ENCODE peak calls at places on chromosomes 16 and 17, in eight cellular contexts. F, S, G, Q, R, E, W and A are unnamed samples.

GRCh38 chr16:55328611-55329569 is 4.9 kb downstream of the IRX6 start:
- DNase-seq in G (no peak), S (no peak), W (no peak), R (no peak), E (no peak), Q (no peak), F (no peak), A (no peak)

GRCh38 chr17:79176792-79177601 is 102.4 kb downstream of the ENGASE start:
- DNase-seq in S (no peak), E (no peak), G (no peak), Q (no peak), R (no peak), W (no peak), F (no peak), A (no peak)

GRCh38 chr16:67181346-67181745 is 2.4 kb downstream of the MATCAP1 start:
- DNase-seq in E (no peak), R (no peak), W (peak; percentile 69), Q (no peak), S (no peak), G (peak; percentile 95), F (no peak), A (no peak)

GRCh38 chr17:77770331-77771105 is 188.0 kb upstream of the TNRC6C start:
- DNase-seq in G (no peak), Q (no peak), R (no peak), E (no peak), F (no peak), W (peak; percentile 80), S (no peak), A (no peak)

GRCh38 chr16:35744084-35744483 is 2284.7 kb downstream of the TP53TG3F start:
- DNase-seq in F (no peak), R (no peak), Q (no peak), W (no peak), S (no peak), E (no peak), G (no peak), A (no peak)

GRCh38 chr16:65684230-65684629 is 562.4 kb upstream of the CDH11 start:
- DNase-seq in F (no peak), G (no peak), Q (no peak), W (no peak), R (no peak), S (no peak), E (no peak), A (no peak)

GRCh38 chr17:75061618-75062017 is 14.6 kb downstream of the KCTD2 start:
- DNase-seq in G (no peak), F (no peak), W (no peak), Q (no peak), E (no peak), R (no peak), S (no peak), A (no peak)

GRCh38 chr16:19687279-19687678 is 30.7 kb downstream of the KNOP1 start:
- DNase-seq in S (no peak), E (no peak), Q (no peak), F (no peak), R (no peak), G (no peak), W (no peak), A (no peak)

GRCh38 chr17:50853015-50853615 is 13.0 kb downstream of the TOB1 start:
- DNase-seq in E (no peak), Q (no peak), F (no peak), S (no peak), G (no peak), W (no peak), R (no peak), A (no peak)

GRCh38 chr16:10180771-10181163 is 1.5 kb downstream of the GRIN2A start:
- DNase-seq in G (no peak), R (no peak), Q (peak; percentile 20), E (no peak), S (no peak), W (no peak), F (no peak), A (no peak)

GRCh38 chr17:45732926-45733505 is 51.1 kb upstream of the CRHR1 start:
- DNase-seq in S (no peak), F (no peak), W (no peak), Q (no peak), E (no peak), R (no peak), G (no peak), A (no peak)

GRCh38 chr16:69114346-69114975 is 9.0 kb downstream of the HAS3 start:
- DNase-seq in Q (no peak), F (no peak), G (no peak), S (no peak), W (no peak), R (no peak), E (no peak), A (no peak)

GRCh38 chr17:72826602-72827001 is 265.9 kb downstream of the SLC39A11 start:
- DNase-seq in W (peak; percentile 18), S (no peak), F (no peak), E (peak; percentile 32), R (no peak), Q (no peak), G (peak; percentile 4), A (peak; percentile 50)

DNA sequence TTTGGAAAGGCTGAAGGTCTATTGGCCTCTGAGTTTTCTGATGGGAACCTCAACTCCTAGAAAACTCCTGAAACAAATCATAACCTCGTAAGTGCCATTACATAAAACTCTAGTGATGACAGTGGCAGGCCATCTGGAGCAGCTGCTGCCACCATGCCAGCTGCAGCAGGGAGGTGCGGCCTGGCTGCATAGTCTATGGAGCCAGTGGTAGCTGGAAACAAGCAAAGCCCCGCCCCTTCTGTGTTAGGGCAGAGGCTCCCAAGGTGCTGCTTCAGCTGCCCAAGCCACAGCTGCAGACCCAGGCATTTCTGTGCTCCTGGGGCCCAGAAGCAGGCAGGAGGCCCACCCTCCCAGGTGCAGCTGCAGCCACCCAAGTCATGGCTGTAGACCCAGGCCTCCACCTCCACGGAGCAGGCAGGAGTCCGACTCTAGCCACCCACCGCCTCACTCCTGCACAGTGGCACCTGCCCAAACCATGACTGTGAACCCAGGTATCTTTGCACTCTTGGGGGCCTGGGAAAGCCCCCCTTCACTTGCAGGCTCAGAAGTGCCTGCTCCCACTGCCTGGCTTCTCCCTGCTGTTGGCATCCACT is 254.0 kb upstream of the KCNJ16 start:
- DNase-seq in S (no peak), Q (no peak), G (no peak), W (no peak), R (no peak), E (no peak), F (no peak), A (no peak)
- H3K27ac ChIP-seq in S (no peak overlapping the region), Q (no peak overlapping the region), G (no peak overlapping the region), W (no peak overlapping the region), R (no peak overlapping the region), E (no peak overlapping the region), F (no peak overlapping the region), A (no peak overlapping the region)

GRCh38 chr17:42394838-42395237 is 6.6 kb upstream of the STAT3 start:
- DNase-seq in F (no peak), S (no peak), G (no peak), E (no peak), W (no peak), R (no peak), Q (no peak), A (no peak)
- H3K27ac ChIP-seq in F (no peak overlapping the region), S (no peak overlapping the region), G (no peak overlapping the region), E (no peak overlapping the region), W (no peak overlapping the region), R (no peak overlapping the region), Q (no peak overlapping the region), A (no peak overlapping the region)

GRCh38 chr16:70725024-70725911 is 39.4 kb upstream of the MTSS2 start:
- DNase-seq in W (no peak), Q (no peak), R (no peak), G (peak; percentile 80), E (no peak), F (no peak), S (peak; percentile 83), A (no peak)
- H3K27ac ChIP-seq in W (no peak overlapping the region), Q (no peak overlapping the region), R (no peak overlapping the region), G (peak overlapping the region; percentile 41), E (no peak overlapping the region), F (peak overlapping the region; percentile 46), S (peak overlapping the region; percentile 66), A (peak overlapping the region; percentile 22)

GRCh38 chr16:81544261-81544660 is 99.7 kb downstream of the CMIP start:
- DNase-seq in R (no peak), F (no peak), W (no peak), S (no peak), Q (no peak), E (no peak), G (no peak), A (no peak)
- H3K27ac ChIP-seq in R (no peak overlapping the region), F (no peak overlapping the region), W (peak overlapping the region; percentile 75), S (no peak overlapping the region), Q (no peak overlapping the region), E (no peak overlapping the region), G (no peak overlapping the region), A (no peak overlapping the region)

DNA sequence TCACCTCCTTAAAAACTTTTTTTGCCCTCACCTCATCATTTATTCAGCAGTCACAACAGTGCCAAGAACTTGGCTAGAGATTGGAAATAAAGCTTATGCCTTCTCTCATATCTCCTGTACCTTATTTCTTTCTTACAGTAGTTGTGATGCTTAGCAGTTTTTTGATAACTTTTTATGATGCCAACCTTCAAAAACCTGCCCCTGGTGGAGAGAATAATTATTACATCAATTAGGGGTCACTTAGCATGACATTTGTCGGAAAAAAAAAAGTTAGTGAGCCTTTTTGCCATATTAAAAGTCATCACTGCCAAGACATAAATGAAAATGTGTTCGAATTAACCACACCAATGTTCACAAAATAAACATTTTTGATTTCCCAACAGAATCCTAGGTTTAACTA is 296.6 kb downstream of the WWOX start:
- DNase-seq in E (no peak), R (no peak), W (no peak), F (no peak), S (no peak), Q (peak; percentile 2), G (no peak), A (no peak)
- H3K27ac ChIP-seq in E (no peak overlapping the region), R (no peak overlapping the region), W (no peak overlapping the region), F (no peak overlapping the region), S (no peak overlapping the region), Q (no peak overlapping the region), G (no peak overlapping the region), A (no peak overlapping the region)